ENCODE peak calls at places on chromosomes 6 and 20, in ten cellular contexts. Z is left lung; F is brain microvascular endothelial cell; X is body of pancreas; Q is cardiac fibroblast; G is CD8-positive, alpha-beta T cell; B is mucosa of descending colon; A is sigmoid colon; U is mammary epithelial cell; V is upper lobe of right lung. N is an unnamed sample.

GRCh38 chr6:157757430-157758403 is 65.3 kb upstream of the SNX9 start:
- DNase-seq in Z (no peak), F (no peak), X (no peak), Q (no peak), G (no peak), B (no peak), A (no peak), U (no peak), V (no peak), N (no peak)

GRCh38 chr20:44598413-44599290 is 16.3 kb downstream of the PKIG start:
- DNase-seq in Z (no peak), F (no peak), X (no peak), Q (peak), G (no peak), B (no peak), A (no peak), U (no peak), V (no peak), N (no peak)

GRCh38 chr6:135180458-135181332 is at the start of gene MYB:
- DNase-seq in Z (peak), F (no peak), X (peak), Q (peak), G (peak), B (peak), A (no peak), U (peak), V (peak), N (peak)

GRCh38 chr6:154842828-154843227 is 109.6 kb downstream of the SCAF8 start:
- DNase-seq in Z (no peak), F (no peak), X (no peak), Q (no peak), G (no peak), B (no peak), A (no peak), U (no peak), V (no peak), N (no peak)

GRCh38 chr6:34531580-34532201 is 24.4 kb downstream of the SPDEF start:
- DNase-seq in Z (no peak), F (peak), X (no peak), Q (peak), G (no peak), B (peak), A (peak), U (no peak), V (no peak), N (peak)

GRCh38 chr20:3710703-3711417 is 1.5 kb downstream of the SIGLEC1 start:
- DNase-seq in Z (peak), F (peak), X (peak), Q (peak), G (peak), B (peak), A (peak), U (peak), V (peak), N (peak)

GRCh38 chr6:165587206-165587605 is 75.8 kb downstream of the PDE10A start:
- DNase-seq in Z (no peak), F (no peak), X (no peak), Q (no peak), G (no peak), B (no peak), A (no peak), U (no peak), V (no peak), N (no peak)

GRCh38 chr6:156689656-156690055 is 87.5 kb upstream of the ARID1B start:
- DNase-seq in Z (no peak), F (no peak), X (no peak), Q (no peak), G (no peak), B (no peak), A (no peak), U (no peak), V (no peak), N (no peak)

GRCh38 chr20:2507875-2508630 is 662 bp downstream of the ZNF343 start:
- DNase-seq in Z (no peak), F (no peak), X (no peak), Q (peak), G (no peak), B (peak), A (peak), U (peak), V (no peak), N (peak)

GRCh38 chr6:146889303-146889702 is 290.5 kb downstream of the ADGB start:
- DNase-seq in Z (no peak), F (no peak), X (no peak), Q (no peak), G (no peak), B (no peak), A (no peak), U (no peak), V (no peak), N (no peak)

GRCh38 chr6:143188292-143188691 is 127.6 kb downstream of the AIG1 start:
- DNase-seq in Z (no peak), F (no peak), X (no peak), Q (no peak), G (no peak), B (no peak), A (no peak), U (no peak), V (no peak), N (no peak)

GRCh38 chr6:12408752-12409151 is 118.6 kb downstream of the EDN1 start:
- DNase-seq in Z (no peak), F (no peak), X (no peak), Q (no peak), G (no peak), B (no peak), A (no peak), U (no peak), V (no peak), N (no peak)

GRCh38 chr20:11870411-11870810 is 47.3 kb upstream of the BTBD3 start:
- DNase-seq in Z (no peak), F (no peak), X (no peak), Q (no peak), G (no peak), B (no peak), A (no peak), U (no peak), V (no peak), N (no peak)

GRCh38 chr6:170024940-170025339 is 265.9 kb downstream of the DLL1 start:
- DNase-seq in Z (peak), F (no peak), X (peak), Q (peak), G (no peak), B (no peak), A (peak), U (peak), V (no peak), N (no peak)

GRCh38 chr6:100461273-100461919 is 3.3 kb downstream of the SIM1 start:
- DNase-seq in Z (no peak), F (no peak), X (no peak), Q (no peak), G (no peak), B (no peak), A (no peak), U (no peak), V (no peak), N (no peak)

GRCh38 chr20:21002486-21002885 is 103.7 kb downstream of the LINC00237 start:
- DNase-seq in Z (no peak), F (no peak), X (no peak), Q (no peak), G (no peak), B (no peak), A (no peak), U (no peak), V (no peak), N (no peak)

DNA sequence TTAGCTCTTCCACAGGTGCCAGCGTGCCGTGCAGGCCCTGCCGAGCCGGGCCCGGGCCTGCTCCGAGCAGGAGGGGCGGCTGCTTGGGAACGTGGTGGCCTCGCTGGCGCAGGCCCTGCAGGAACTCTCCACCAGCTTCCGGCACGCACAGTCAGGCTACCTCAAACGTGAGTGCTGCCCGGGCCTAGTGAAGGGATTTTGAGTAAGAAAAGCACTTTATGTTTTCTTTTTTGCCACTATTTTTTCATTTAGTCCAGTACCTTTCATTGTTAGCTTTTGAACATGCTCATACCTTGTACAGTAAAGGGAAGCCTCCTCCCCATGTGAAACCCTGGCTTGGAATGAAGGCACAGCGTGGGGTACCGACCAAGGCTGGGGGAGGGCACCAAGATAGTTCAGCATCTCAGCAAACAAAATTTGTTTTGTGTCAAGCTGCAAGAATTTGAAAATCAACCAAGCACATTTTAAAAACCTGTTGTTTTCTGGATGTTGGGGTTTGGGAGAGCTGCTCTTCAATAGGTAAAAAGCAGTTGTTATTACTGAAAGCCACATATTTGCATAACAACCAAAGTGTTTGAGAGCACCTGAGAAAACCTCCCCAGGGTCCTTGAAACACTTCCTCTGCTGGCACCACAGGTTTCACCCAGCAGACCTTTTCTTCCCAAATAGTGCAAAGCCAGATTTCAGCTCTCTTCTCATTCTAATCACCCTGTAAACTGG is 18.4 kb downstream of the STX16 start:
- DNase-seq in Z (no peak), F (no peak), X (no peak), Q (no peak), G (no peak), B (no peak), A (no peak), U (no peak), V (peak), N (no peak)
- H3K4me3 ChIP-seq in Z (no peak), F (no peak), X (no peak), Q (no peak), G (no peak), B (no peak), A (no peak), U (no peak), V (no peak), N (no peak)

DNA sequence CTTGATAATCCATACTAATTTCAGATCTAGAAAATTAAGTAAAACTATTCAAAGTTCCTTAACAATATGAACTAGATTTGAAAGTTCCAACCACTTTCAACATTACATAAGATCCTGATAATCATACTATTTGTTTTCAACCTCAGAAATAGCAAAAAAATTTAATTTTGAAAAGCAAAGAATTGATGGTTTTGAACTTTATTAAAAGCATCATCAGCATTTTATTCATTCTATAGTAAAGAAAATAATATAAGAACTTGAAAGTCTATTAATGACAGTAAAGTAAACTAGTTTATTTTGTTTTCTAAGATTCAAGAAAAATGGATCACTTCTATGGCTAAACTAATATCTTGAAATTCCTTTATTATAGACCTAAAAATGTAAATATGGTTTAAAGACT is 26.8 kb downstream of the EYS start:
- DNase-seq in Z (no peak), F (no peak), X (no peak), Q (no peak), G (no peak), B (no peak), A (no peak), U (no peak), V (no peak), N (no peak)
- TF ChIP-seq CTCF in Z (no peak), F (no peak), X (no peak), Q (no peak), G (no peak), B (no peak), A (no peak), U (no peak), V (no peak), N (no peak)

GRCh38 chr6:27228963-27229477 is 18.5 kb upstream of the PRSS16 start:
- DNase-seq in Z (no peak), F (no peak), X (no peak), Q (no peak), G (no peak), B (no peak), A (no peak), U (no peak), V (no peak), N (no peak)
- H3K4me3 ChIP-seq in Z (no peak), F (no peak), X (no peak), Q (no peak), G (no peak), B (no peak), A (no peak), U (no peak), V (no peak), N (no peak)

GRCh38 chr6:30615219-30615957 is 1.7 kb downstream of the PPP1R10 start:
- DNase-seq in Z (peak), F (peak), X (peak), Q (peak), G (peak), B (no peak), A (peak), U (peak), V (no peak), N (peak)
- TF ChIP-seq CTCF in Z (no peak), F (no peak), X (no peak), Q (no peak), G (no peak), B (no peak), A (no peak), U (no peak), V (no peak), N (no peak)

GRCh38 chr6:116289876-116290275 is 10.1 kb upstream of the TSPYL1 start:
- DNase-seq in Z (no peak), F (no peak), X (no peak), Q (no peak), G (no peak), B (no peak), A (no peak), U (no peak), V (no peak), N (peak)
- H3K4me3 ChIP-seq in Z (no peak), F (no peak), X (no peak), Q (no peak), G (no peak), B (no peak), A (no peak), U (no peak), V (no peak), N (no peak)

DNA sequence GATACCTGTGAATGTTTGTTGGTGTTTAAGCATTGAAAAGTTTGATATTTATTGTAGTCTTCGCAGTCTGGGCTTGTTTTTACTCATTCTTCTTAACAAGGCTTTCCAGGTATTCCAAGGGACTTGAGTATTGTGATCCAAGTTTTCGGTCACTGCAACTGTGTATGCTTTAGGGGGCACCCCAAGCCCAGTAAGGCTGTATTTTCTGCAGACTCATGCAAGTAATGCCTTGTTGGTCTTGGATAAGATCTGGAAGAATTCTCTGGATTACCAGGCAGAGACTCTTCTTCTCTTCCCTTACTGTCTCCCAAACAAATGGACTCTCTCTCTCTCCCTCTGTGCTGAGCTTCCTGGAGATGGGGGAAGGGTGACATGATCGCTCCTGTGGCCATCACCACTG is 82.1 kb downstream of the RFPL4B start:
- DNase-seq in Z (no peak), F (peak), X (no peak), Q (peak), G (no peak), B (no peak), A (no peak), U (peak), V (no peak), N (peak)
- TF ChIP-seq CTCF in Z (no peak), F (peak), X (peak), Q (peak), G (no peak), B (no peak), A (no peak), U (no peak), V (no peak), N (no peak)

DNA sequence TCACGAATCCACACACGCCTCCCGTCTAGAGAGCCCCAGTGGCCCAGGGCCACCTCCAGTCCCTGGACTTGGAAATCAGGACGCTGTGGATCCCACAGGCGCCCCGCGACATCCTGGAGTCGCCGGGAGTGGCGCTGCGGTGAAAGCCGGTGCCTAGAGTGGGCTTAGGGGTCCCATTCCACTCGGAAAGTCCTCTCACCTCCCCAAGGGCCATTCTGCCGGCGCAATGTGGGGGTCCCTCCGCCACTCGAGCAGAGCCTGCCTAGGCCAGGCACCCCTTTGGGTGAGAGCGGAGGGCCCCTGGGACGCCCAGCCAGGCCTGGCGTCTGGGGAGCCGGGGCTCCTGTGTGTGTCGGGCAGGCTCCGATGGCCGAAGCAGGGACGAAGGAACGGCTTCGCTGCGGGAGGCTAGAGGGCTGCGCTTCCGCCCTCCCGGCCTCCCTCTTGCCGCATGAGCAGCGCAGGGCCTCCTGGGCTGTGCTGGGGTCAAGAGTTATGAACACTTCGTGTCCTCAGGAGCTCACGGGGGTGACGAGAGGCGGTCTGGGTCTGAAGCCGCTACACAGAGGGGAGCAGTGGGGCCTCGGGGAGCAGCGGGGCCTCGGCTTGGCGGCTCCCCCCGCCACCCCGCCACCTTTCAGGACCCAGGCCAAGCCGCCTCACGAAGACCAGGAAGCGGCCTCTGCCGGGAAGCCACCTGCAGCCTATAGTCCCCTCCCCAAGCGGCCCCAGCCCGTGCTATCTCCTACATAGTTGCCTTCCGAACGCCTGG is 13.6 kb downstream of the POU3F2 start:
- DNase-seq in Z (no peak), F (no peak), X (no peak), Q (peak), G (no peak), B (no peak), A (peak), U (no peak), V (peak), N (no peak)
- H3K4me3 ChIP-seq in Z (no peak), F (peak), X (no peak), Q (peak), G (no peak), B (no peak), A (no peak), U (no peak), V (peak), N (no peak)

N was measured in epithelial cell of esophagus.